ENCODE peak calls at places on chromosomes 7 and 10, in ten cellular contexts. L is dorsolateral prefrontal cortex, N is T-helper 2 cell, C is GDM1, J is NCI-H510A treated with DMSO at 0.1 percent for 48 hours, Z is HTR-8/SVneo, P is HEK293T, B is NCI-H1105 treated with DMSO at 0.1 percent for 48 hours, E is M059J, M is amniotic epithelial cell. T is an unnamed sample.

GRCh38 chr10:60144099-60144498 is 237.7 kb upstream of the CCDC6 start:
- DNase-seq in E (no peak), B (no peak), L (no peak), P (no peak), M (no peak), N (no peak), J (no peak), C (no peak), Z (no peak), T (no peak)

GRCh38 chr10:29987471-29987870 is 71.9 kb downstream of the JCAD start:
- DNase-seq in P (no peak), E (no peak), L (no peak), Z (no peak), M (peak), N (no peak), C (no peak), B (no peak), J (no peak), T (no peak)

GRCh38 chr10:11142809-11143208 is 125.1 kb downstream of the CELF2 start:
- DNase-seq in N (no peak), M (no peak), L (no peak), C (no peak), B (no peak), Z (no peak), P (no peak), E (no peak), J (no peak), T (no peak)

GRCh38 chr10:123417414-123417813 is 248.7 kb upstream of the GPR26 start:
- DNase-seq in J (no peak), E (peak), P (no peak), M (no peak), Z (no peak), C (no peak), L (no peak), B (no peak), N (no peak), T (no peak)

GRCh38 chr7:4791738-4792536 is 16.5 kb downstream of the AP5Z1 start:
- DNase-seq in L (peak), P (peak), B (no peak), J (no peak), E (no peak), Z (no peak), N (peak), M (peak), C (no peak), T (no peak)

GRCh38 chr10:132464256-132465192 is 67.5 kb downstream of the PWWP2B start:
- DNase-seq in Z (no peak), C (no peak), E (no peak), N (no peak), L (peak), J (no peak), B (no peak), M (no peak), P (no peak), T (peak)

GRCh38 chr7:119783799-119784198 is 489.2 kb upstream of the KCND2 start:
- DNase-seq in Z (no peak), L (no peak), P (no peak), M (peak), N (no peak), J (peak), C (no peak), E (peak), B (peak), T (no peak)

GRCh38 chr7:142808802-142809583 is 38.2 kb downstream of the PRSS2 start:
- DNase-seq in C (peak), L (no peak), M (peak), P (no peak), J (no peak), N (peak), Z (no peak), E (peak), B (no peak), T (no peak)

GRCh38 chr7:127189885-127190284 is 62.9 kb downstream of the GRM8 start:
- DNase-seq in P (no peak), M (no peak), J (peak), N (no peak), E (no peak), C (no peak), L (peak), Z (no peak), B (peak), T (no peak)

GRCh38 chr10:72265925-72266865 is 7.5 kb upstream of the DDIT4 start:
- DNase-seq in B (no peak), N (no peak), Z (no peak), M (no peak), C (no peak), L (no peak), P (no peak), J (no peak), E (no peak), T (no peak)

GRCh38 chr10:127982601-127983000 is 75.7 kb downstream of the PTPRE start:
- DNase-seq in M (no peak), L (no peak), J (no peak), N (no peak), C (no peak), B (no peak), Z (no peak), P (no peak), E (no peak), T (no peak)

GRCh38 chr7:151393031-151393977 is 16.5 kb downstream of the WDR86 start:
- DNase-seq in M (no peak), E (no peak), C (no peak), N (no peak), J (no peak), Z (no peak), L (no peak), B (no peak), P (no peak), T (no peak)

GRCh38 chr10:78316451-78316931 is 282.8 kb downstream of the RPS24 start:
- DNase-seq in L (no peak), M (peak), B (no peak), Z (peak), P (no peak), E (peak), N (no peak), J (no peak), C (no peak), T (no peak)

GRCh38 chr7:114048386-114049235 is 129.8 kb upstream of the PPP1R3A start:
- DNase-seq in N (no peak), Z (peak), B (peak), M (peak), L (no peak), C (no peak), E (peak), J (no peak), P (peak), T (no peak)

GRCh38 chr7:1164436-1164835 is 4.4 kb upstream of the ZFAND2A start:
- DNase-seq in C (no peak), Z (no peak), N (no peak), E (no peak), P (no peak), M (no peak), L (no peak), J (no peak), B (no peak), T (no peak)

GRCh38 chr10:74431816-74432215 is 280.8 kb downstream of the ADK start:
- DNase-seq in C (no peak), J (no peak), L (no peak), P (no peak), E (no peak), B (no peak), M (no peak), N (no peak), Z (no peak), T (no peak)

GRCh38 chr10:102744374-102745051 is 765 bp downstream of the WBP1L start:
- DNase-seq in N (no peak), P (no peak), E (peak), L (no peak), B (no peak), M (peak), C (no peak), J (peak), Z (no peak), T (no peak)

GRCh38 chr10:108362306-108362705 is 1197.8 kb upstream of the SORCS1 start:
- DNase-seq in B (no peak), Z (no peak), N (no peak), C (no peak), P (no peak), M (no peak), E (no peak), J (no peak), L (no peak), T (no peak)

GRCh38 chr10:109939253-109939961 is 16.1 kb upstream of the XPNPEP1 start:
- DNase-seq in P (no peak), J (no peak), C (no peak), E (no peak), B (no peak), N (no peak), L (no peak), Z (no peak), M (no peak), T (no peak)

GRCh38 chr10:52486840-52487611 is 172.9 kb downstream of the DKK1 start:
- DNase-seq in J (no peak), M (peak), C (no peak), N (no peak), L (no peak), B (no peak), E (peak), Z (peak), P (no peak), T (no peak)

GRCh38 chr7:21338728-21339164 is 89.1 kb upstream of the SP4 start:
- DNase-seq in Z (no peak), C (no peak), N (no peak), J (no peak), B (no peak), E (no peak), P (no peak), M (no peak), L (no peak), T (no peak)

GRCh38 chr7:66082886-66083415 is 7.3 kb downstream of the ASL start:
- DNase-seq in B (no peak), J (no peak), N (no peak), M (no peak), C (no peak), E (no peak), Z (no peak), L (no peak), P (no peak), T (no peak)

GRCh38 chr10:69742928-69743602 is 58.6 kb upstream of the COL13A1 start:
- DNase-seq in L (no peak), N (no peak), Z (no peak), B (peak), C (peak), J (peak), P (peak), M (peak), E (peak), T (no peak)

GRCh38 chr10:5595095-5595494 is 70.3 kb downstream of the CALML3 start:
- DNase-seq in B (no peak), N (no peak), J (no peak), L (no peak), E (peak), Z (no peak), C (no peak), M (no peak), P (no peak), T (no peak)

GRCh38 chr7:127824682-127825081 is 172.7 kb downstream of the SND1 start:
- DNase-seq in N (no peak), P (no peak), E (peak), J (no peak), B (no peak), Z (no peak), C (no peak), M (peak), L (no peak), T (no peak)

T was measured in CD14-positive monocyte.